ENCODE peak calls at places on chromosomes 2 and 18, in four cellular contexts. M is HFF-Myc, B is GM10248, G is HFFc6. K is an unnamed sample.

GRCh38 chr2:35989523-35989922 is 366.1 kb upstream of the CRIM1 start:
- DNase-seq in B (no peak), M (no peak), G (no peak), K (no peak)

GRCh38 chr18:74418023-74418422 is 39.1 kb downstream of the DIPK1C start:
- DNase-seq in G (no peak), M (no peak), B (no peak), K (no peak)

GRCh38 chr2:231429916-231430315 is 34.4 kb downstream of the NCL start:
- DNase-seq in B (no peak), M (no peak), G (no peak), K (no peak)

GRCh38 chr2:45612265-45612664 is 1.2 kb upstream of the SRBD1 start:
- DNase-seq in B (no peak), G (no peak), M (no peak), K (no peak)

GRCh38 chr2:98501896-98502295 is 57.2 kb downstream of the INPP4A start:
- DNase-seq in M (no peak), B (no peak), G (no peak), K (no peak)

GRCh38 chr18:5424903-5425302 is 118.9 kb downstream of the EPB41L3 start:
- DNase-seq in G (peak), M (peak), B (no peak), K (peak)

GRCh38 chr2:1032030-1032429 is 81.4 kb downstream of the SNTG2 start:
- DNase-seq in B (no peak), M (no peak), G (no peak), K (no peak)

GRCh38 chr18:74204543-74205152 is 56.3 kb downstream of the TIMM21 start:
- DNase-seq in M (no peak), B (no peak), G (no peak), K (no peak)

GRCh38 chr2:55052087-55053061 is 2.1 kb upstream of the RTN4 start:
- DNase-seq in G (no peak), B (no peak), M (no peak), K (no peak)

GRCh38 chr18:10140461-10140911 is 226.7 kb downstream of the VAPA start:
- DNase-seq in B (no peak), M (no peak), G (peak), K (no peak)

GRCh38 chr2:7133521-7133920 is 216.3 kb downstream of the RNF144A start:
- DNase-seq in B (no peak), G (no peak), M (no peak), K (no peak)

GRCh38 chr2:239109041-239109915 is 261.4 kb downstream of the TWIST2 start:
- DNase-seq in M (no peak), B (no peak), G (peak), K (no peak)

GRCh38 chr2:112973156-112973555 is 4.7 kb upstream of the IL36G start:
- DNase-seq in G (no peak), B (no peak), M (no peak), K (no peak)

GRCh38 chr2:18065264-18065663 is 186.8 kb downstream of the KCNS3 start:
- DNase-seq in B (no peak), M (no peak), G (no peak), K (no peak)

GRCh38 chr2:18062892-18063291 is 184.4 kb downstream of the KCNS3 start:
- DNase-seq in G (no peak), B (no peak), M (no peak), K (no peak)

GRCh38 chr2:18067980-18068379 is 189.5 kb downstream of the KCNS3 start:
- DNase-seq in B (no peak), G (no peak), M (no peak), K (no peak)

GRCh38 chr2:18063826-18064485 is 185.5 kb downstream of the KCNS3 start:
- DNase-seq in M (no peak), B (no peak), G (no peak), K (no peak)

GRCh38 chr2:18066894-18067293 is 188.4 kb downstream of the KCNS3 start:
- DNase-seq in G (no peak), M (no peak), B (no peak), K (no peak)
- TF ChIP-seq CTCF in G (no peak), M (no peak), B (no peak), K (no peak)

DNA sequence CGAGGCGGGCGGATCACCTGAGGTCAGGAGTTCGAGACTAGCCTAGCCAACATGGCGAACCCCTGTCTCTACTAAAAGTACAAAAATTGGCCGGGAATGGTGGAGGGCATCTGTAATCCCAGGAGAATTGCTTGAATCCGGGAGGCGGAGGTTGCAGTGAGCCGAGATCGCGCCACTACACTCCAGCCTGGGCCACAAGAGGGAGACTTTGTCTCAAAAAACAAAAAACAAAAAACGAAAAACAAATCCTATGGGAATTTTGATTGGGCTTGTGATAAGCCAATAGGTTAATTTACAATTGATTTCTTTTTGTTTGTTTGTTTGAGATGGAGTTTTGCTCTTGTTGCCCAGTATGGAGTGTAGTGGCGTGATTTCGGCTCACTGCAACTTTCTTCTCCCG is 24.2 kb upstream of the TOGARAM2 start:
- DNase-seq in B (no peak), G (peak), M (no peak), K (no peak)
- TF ChIP-seq CTCF in B (peak), G (peak), M (peak), K (peak)

GRCh38 chr2:33215983-33216382 is 260.5 kb upstream of the RASGRP3 start:
- DNase-seq in B (no peak), G (no peak), M (no peak), K (no peak)
- TF ChIP-seq CTCF in B (no peak), G (no peak), M (no peak), K (no peak)

GRCh38 chr2:43210467-43211303 is 15.7 kb downstream of the ZFP36L2 start:
- DNase-seq in M (no peak), B (no peak), G (no peak), K (no peak)
- TF ChIP-seq CTCF in M (no peak), B (no peak), G (no peak), K (no peak)

GRCh38 chr2:157476915-157477709 is 33.2 kb upstream of the CYTIP start:
- DNase-seq in G (no peak), M (no peak), B (no peak), K (no peak)

GRCh38 chr2:157475722-157476390 is 32.0 kb upstream of the CYTIP start:
- DNase-seq in G (no peak), M (no peak), B (no peak), K (no peak)

GRCh38 chr2:157479081-157480027 is 35.5 kb upstream of the CYTIP start:
- DNase-seq in B (no peak), G (no peak), M (no peak), K (no peak)

GRCh38 chr2:157480182-157480961 is 36.5 kb upstream of the CYTIP start:
- DNase-seq in G (no peak), M (no peak), B (no peak), K (peak)
- TF ChIP-seq CTCF in G (no peak), M (no peak), B (no peak), K (no peak)

GRCh38 chr2:26335231-26335630 is 10.7 kb upstream of the SELENOI start:
- DNase-seq in B (no peak), M (no peak), G (no peak), K (no peak)
- TF ChIP-seq CTCF in B (no peak), M (no peak), G (no peak), K (no peak)

GRCh38 chr2:236176417-236176816 is 8.2 kb upstream of the GBX2 start:
- DNase-seq in M (no peak), G (no peak), B (no peak), K (peak)
- TF ChIP-seq CTCF in M (peak), G (peak), B (peak), K (peak)

K was measured in GM13976.